ENCODE peak calls at places on chromosomes 6 and 20, in nine cellular contexts. Z is foreskin melanocyte; V is stimulated activated CD4-positive, alpha-beta T cell treated with anti-CD3 and anti-CD28 coated beads, Interleukin-2, amount 100 ng/mL, for 24 hours; M is effector memory CD8-positive, alpha-beta T cell; T is activated CD4-positive, alpha-beta T cell treated with anti-CD3 and anti-CD28 coated beads, Interleukin-2, amount 10 ng/mL, durations not matched to agents 7 days and 5 days; X is hepatic stellate cell; E is EH; B is GM04504; R is T follicular helper cell. W is an unnamed sample.

GRCh38 chr20:22430154-22430745 is 154.1 kb downstream of the FOXA2 start:
- DNase-seq in B (no peak), V (no peak), T (no peak), Z (no peak), R (no peak), E (no peak), X (no peak), M (no peak), W (peak; percentile 19)

GRCh38 chr6:154637392-154637791 is 95.8 kb upstream of the SCAF8 start:
- DNase-seq in R (no peak), Z (no peak), E (no peak), X (no peak), T (no peak), B (no peak), M (no peak), V (no peak), W (no peak)

GRCh38 chr6:42933195-42933594 is 3.9 kb downstream of the CNPY3 start:
- DNase-seq in M (no peak), V (no peak), T (no peak), Z (no peak), B (no peak), E (no peak), X (no peak), R (no peak), W (no peak)

GRCh38 chr6:113893866-113894265 is 36.7 kb downstream of the MARCKS start:
- DNase-seq in V (no peak), M (no peak), E (peak; percentile 41), B (no peak), T (no peak), X (no peak), R (no peak), Z (no peak), W (no peak)

GRCh38 chr6:14079433-14079832 is 38.1 kb upstream of the CD83 start:
- DNase-seq in Z (peak; percentile 89), R (no peak), T (no peak), E (no peak), M (no peak), X (no peak), B (no peak), V (peak; percentile 46), W (no peak)

GRCh38 chr20:47334022-47334551 is 22.4 kb downstream of the ZMYND8 start:
- DNase-seq in Z (peak; percentile 99), R (no peak), B (peak; percentile 69), T (no peak), E (peak; percentile 98), V (no peak), M (no peak), X (peak; percentile 80), W (no peak)

GRCh38 chr6:165002358-165002757 is 307.0 kb downstream of the C6orf118 start:
- DNase-seq in T (no peak), V (no peak), R (no peak), M (no peak), B (no peak), E (no peak), Z (no peak), X (no peak), W (no peak)

GRCh38 chr20:63495771-63496403 is 3.0 kb downstream of the EEF1A2 start:
- DNase-seq in V (peak; percentile 84), E (peak; percentile 59), B (no peak), X (peak; percentile 75), M (peak; percentile 73), T (peak; percentile 80), R (peak; percentile 69), Z (peak; percentile 23), W (peak; percentile 81)

GRCh38 chr6:50185006-50185405 is 135.3 kb upstream of the DEFB112 start:
- DNase-seq in X (no peak), V (no peak), B (no peak), M (no peak), T (no peak), Z (no peak), E (no peak), R (no peak), W (no peak)

GRCh38 chr20:20261159-20261558 is 106.7 kb upstream of the INSM1 start:
- DNase-seq in E (no peak), R (no peak), B (no peak), V (no peak), M (no peak), Z (no peak), X (no peak), T (no peak), W (no peak)

GRCh38 chr6:165906-166305 is 126.4 kb upstream of the DUSP22 start:
- DNase-seq in X (no peak), Z (no peak), M (no peak), R (no peak), B (no peak), T (no peak), V (no peak), E (no peak), W (no peak)

GRCh38 chr6:106894978-106895702 is 79.4 kb downstream of the CD24 start:
- DNase-seq in V (no peak), M (no peak), Z (no peak), R (no peak), E (no peak), X (no peak), B (no peak), T (no peak), W (peak; percentile 64)

GRCh38 chr6:71727632-71728294 is 158.6 kb upstream of the RIMS1 start:
- DNase-seq in T (no peak), V (no peak), M (no peak), Z (no peak), R (no peak), X (no peak), B (no peak), E (peak; percentile 11), W (no peak)

GRCh38 chr6:28393912-28394662 is 5.5 kb downstream of the ZSCAN12 start:
- DNase-seq in T (no peak), E (peak; percentile 11), X (peak; percentile 8), B (no peak), R (no peak), V (no peak), Z (no peak), M (no peak), W (peak; percentile 36)

GRCh38 chr20:25195962-25196700 is 619 bp downstream of the ENTPD6 start:
- DNase-seq in M (peak; percentile 6), V (peak; percentile 50), R (peak; percentile 20), E (peak; percentile 19), T (peak; percentile 23), X (no peak), Z (no peak), B (no peak), W (no peak)

GRCh38 chr20:16028923-16029322 is 544.3 kb downstream of the KIF16B start:
- DNase-seq in E (no peak), V (no peak), Z (no peak), T (no peak), B (no peak), X (no peak), R (no peak), M (no peak), W (no peak)

GRCh38 chr20:44594730-44595129 is 12.4 kb downstream of the PKIG start:
- DNase-seq in X (peak; percentile 57), E (peak; percentile 72), R (no peak), Z (no peak), T (no peak), B (peak; percentile 57), M (no peak), V (no peak), W (peak; percentile 22)

GRCh38 chr6:46217671-46218131 is 46.9 kb upstream of the ENPP5 start:
- DNase-seq in X (no peak), T (no peak), M (no peak), R (no peak), B (no peak), E (no peak), Z (no peak), V (peak; percentile 17), W (no peak)

GRCh38 chr6:166929534-166930189 is 26.7 kb downstream of the RNASET2 start:
- DNase-seq in E (no peak), V (no peak), Z (no peak), X (no peak), M (no peak), B (no peak), T (no peak), R (no peak), W (no peak)

GRCh38 chr20:755931-756330 is 12.4 kb downstream of the SLC52A3 start:
- DNase-seq in R (no peak), T (no peak), X (no peak), B (no peak), M (no peak), V (no peak), E (no peak), Z (no peak), W (no peak)

GRCh38 chr6:76984572-76984971 is 478.7 kb downstream of the HTR1B start:
- DNase-seq in X (no peak), E (no peak), V (no peak), Z (no peak), R (no peak), B (no peak), M (no peak), T (no peak), W (no peak)

GRCh38 chr6:126027601-126028000 is 41.3 kb downstream of the TRMT11 start:
- DNase-seq in B (no peak), Z (peak; percentile 60), R (no peak), T (no peak), V (no peak), M (no peak), E (peak; percentile 39), X (no peak), W (no peak)

GRCh38 chr20:57577679-57578475 is 17.0 kb downstream of the PCK1 start:
- DNase-seq in V (no peak), Z (no peak), B (no peak), T (no peak), R (no peak), M (no peak), E (no peak), X (no peak), W (peak; percentile 59)

GRCh38 chr6:5084787-5085637 is at the start of gene PPP1R3G:
- DNase-seq in Z (no peak), E (peak; percentile 69), B (no peak), X (peak; percentile 64), T (no peak), R (no peak), V (peak; percentile 32), M (no peak), W (no peak)

GRCh38 chr20:25273046-25273445 is 25.2 kb downstream of the PYGB start:
- DNase-seq in M (no peak), E (no peak), Z (peak; percentile 18), R (no peak), T (no peak), V (no peak), X (no peak), B (no peak), W (no peak)

GRCh38 chr6:75600694-75601265 is 900 bp upstream of the SENP6 start:
- DNase-seq in T (peak; percentile 7), X (no peak), Z (peak; percentile 7), B (no peak), R (no peak), V (no peak), E (peak; percentile 11), M (no peak), W (no peak)

GRCh38 chr20:3483309-3483708 is 12.5 kb downstream of the ATRN start:
- DNase-seq in V (no peak), X (no peak), M (no peak), Z (no peak), R (no peak), E (no peak), B (no peak), T (no peak), W (no peak)